ENCODE peak calls at places on chromosomes 11 and 22, in ten cellular contexts. M is GF-D8, P is smooth muscle cell of the brain vasculature, E is NCI-H2171 treated with DMSO at 0.1 percent for 48 hours, N is lower leg skin, W is mucosa of gallbladder, H is hippocampal formation, V is colonic mucosa, F is activated T-cell treated with anti-CD3 and anti-CD28 coated beads for 1 hour, C is neural progenitor cell. S is an unnamed sample.

GRCh38 chr11:45450189-45450588 is 164.0 kb upstream of the SYT13 start:
- DNase-seq in M (no peak), P (no peak), E (no peak), N (no peak), W (no peak), H (no peak), V (no peak), F (no peak), C (no peak), S (no peak)

GRCh38 chr11:45801723-45802315 is 3.1 kb upstream of the SLC35C1 start:
- DNase-seq in M (no peak), P (no peak), E (no peak), N (peak; percentile 28), W (peak; percentile 63), H (no peak), V (peak; percentile 75), F (no peak), C (no peak), S (no peak)

GRCh38 chr11:63942803-63943202 is 4.0 kb downstream of the NAA40 start:
- DNase-seq in M (no peak), P (no peak), E (no peak), N (no peak), W (no peak), H (no peak), V (no peak), F (no peak), C (no peak), S (no peak)

GRCh38 chr11:67615455-67616430 is 9.0 kb downstream of the NDUFV1 start:
- DNase-seq in M (no peak), P (no peak), E (peak; percentile 63), N (no peak), W (no peak), H (no peak), V (peak; percentile 63), F (peak; percentile 26), C (peak; percentile 54), S (peak; percentile 78)

GRCh38 chr11:47768090-47768620 is 1.0 kb upstream of the FNBP4 start:
- DNase-seq in M (peak; percentile 17), P (no peak), E (peak; percentile 90), N (peak; percentile 94), W (peak; percentile 69), H (peak; percentile 40), V (peak; percentile 77), F (peak; percentile 7), C (peak; percentile 33), S (peak; percentile 28)

GRCh38 chr11:2553886-2554285 is 109.1 kb downstream of the KCNQ1 start:
- DNase-seq in M (no peak), P (no peak), E (no peak), N (no peak), W (no peak), H (no peak), V (no peak), F (no peak), C (no peak), S (no peak)

GRCh38 chr11:1546536-1547466 is 25.3 kb downstream of the DUSP8 start:
- DNase-seq in M (no peak), P (no peak), E (peak; percentile 31), N (no peak), W (no peak), H (no peak), V (peak; percentile 61), F (peak; percentile 38), C (peak; percentile 87), S (no peak)

GRCh38 chr11:69497221-69497787 is 15.8 kb downstream of the LINC01488 start:
- DNase-seq in M (no peak), P (peak; percentile 67), E (no peak), N (no peak), W (peak; percentile 86), H (peak; percentile 65), V (no peak), F (no peak), C (peak; percentile 82), S (peak; percentile 97)

GRCh38 chr22:38554281-38554680 is 15.7 kb downstream of the DMC1 start:
- DNase-seq in M (no peak), P (no peak), E (no peak), N (no peak), W (no peak), H (no peak), V (no peak), F (no peak), C (no peak), S (no peak)

GRCh38 chr11:34855021-34855753 is 61.0 kb downstream of the APIP start:
- DNase-seq in M (no peak), P (no peak), E (no peak), N (no peak), W (peak; percentile 58), H (no peak), V (peak; percentile 60), F (no peak), C (no peak), S (no peak)

GRCh38 chr11:70799386-70799785 is 401.1 kb downstream of the CTTN start:
- DNase-seq in M (no peak), P (no peak), E (no peak), N (no peak), W (no peak), H (no peak), V (no peak), F (no peak), C (no peak), S (no peak)

GRCh38 chr11:124536520-124536919 is 6.9 kb downstream of the OR8B12 start:
- DNase-seq in M (peak; percentile 74), P (peak; percentile 15), E (no peak), N (peak; percentile 87), W (peak; percentile 48), H (peak; percentile 13), V (no peak), F (no peak), C (peak; percentile 50), S (peak; percentile 66)

GRCh38 chr11:68439355-68440065 is 21.0 kb upstream of the PPP6R3 start:
- DNase-seq in M (no peak), P (no peak), E (peak; percentile 58), N (no peak), W (no peak), H (no peak), V (no peak), F (no peak), C (peak; percentile 50), S (no peak)

GRCh38 chr11:2803186-2804057 is 82.2 kb downstream of the CDKN1C start:
- DNase-seq in M (no peak), P (no peak), E (no peak), N (peak; percentile 77), W (no peak), H (no peak), V (peak; percentile 9), F (no peak), C (no peak), S (peak; percentile 24)

GRCh38 chr11:61002598-61002997 is 31.1 kb downstream of the CD6 start:
- DNase-seq in M (no peak), P (no peak), E (no peak), N (no peak), W (no peak), H (no peak), V (no peak), F (no peak), C (no peak), S (no peak)

GRCh38 chr11:124869856-124870387 is 4.7 kb downstream of the ROBO3 start:
- DNase-seq in M (no peak), P (no peak), E (no peak), N (no peak), W (no peak), H (no peak), V (no peak), F (no peak), C (no peak), S (peak; percentile 25)

GRCh38 chr11:47394322-47395224 is 13.8 kb upstream of the SLC39A13 start:
- DNase-seq in M (peak; percentile 30), P (no peak), E (no peak), N (no peak), W (peak; percentile 59), H (peak; percentile 34), V (no peak), F (peak; percentile 50), C (peak; percentile 2), S (no peak)

GRCh38 chr11:30046211-30046945 is 29.5 kb upstream of the KCNA4 start:
- DNase-seq in M (no peak), P (no peak), E (no peak), N (no peak), W (no peak), H (no peak), V (no peak), F (no peak), C (peak; percentile 57), S (no peak)

GRCh38 chr22:41683616-41684015 is 5.1 kb downstream of the SNU13 start:
- DNase-seq in M (no peak), P (no peak), E (no peak), N (no peak), W (no peak), H (no peak), V (no peak), F (no peak), C (no peak), S (no peak)

GRCh38 chr11:24239016-24239720 is 257.7 kb upstream of the LUZP2 start:
- DNase-seq in M (no peak), P (no peak), E (peak; percentile 88), N (no peak), W (no peak), H (peak; percentile 1), V (no peak), F (no peak), C (no peak), S (no peak)

GRCh38 chr22:41828516-41828915 is 4.4 kb upstream of the SREBF2 start:
- DNase-seq in M (no peak), P (no peak), E (no peak), N (no peak), W (peak; percentile 49), H (no peak), V (peak; percentile 47), F (no peak), C (no peak), S (no peak)

GRCh38 chr11:43222215-43222614 is 89.6 kb upstream of the API5 start:
- DNase-seq in M (no peak), P (no peak), E (no peak), N (no peak), W (no peak), H (no peak), V (no peak), F (no peak), C (no peak), S (no peak)

GRCh38 chr22:50486561-50487289 is at the start of gene MIOX:
- DNase-seq in M (no peak), P (no peak), E (no peak), N (no peak), W (no peak), H (no peak), V (no peak), F (no peak), C (no peak), S (no peak)

GRCh38 chr11:95659088-95659487 is 130.5 kb downstream of the FAM76B start:
- DNase-seq in M (no peak), P (no peak), E (no peak), N (no peak), W (no peak), H (no peak), V (no peak), F (no peak), C (no peak), S (no peak)

GRCh38 chr22:37018815-37019308 is 385 bp downstream of the TST start:
- DNase-seq in M (no peak), P (no peak), E (peak; percentile 47), N (peak; percentile 93), W (no peak), H (peak; percentile 65), V (peak; percentile 89), F (no peak), C (peak; percentile 72), S (peak; percentile 65)

GRCh38 chr22:33476206-33476605 is 418.0 kb upstream of the SYN3 start:
- DNase-seq in M (no peak), P (no peak), E (no peak), N (no peak), W (peak; percentile 22), H (no peak), V (no peak), F (no peak), C (no peak), S (peak; percentile 59)

GRCh38 chr11:45252877-45253276 is 33.3 kb downstream of the SYT13 start:
- DNase-seq in M (no peak), P (no peak), E (no peak), N (no peak), W (no peak), H (no peak), V (no peak), F (no peak), C (no peak), S (no peak)

GRCh38 chr11:114820621-114821020 is 142.3 kb downstream of the NXPE2 start:
- DNase-seq in M (no peak), P (no peak), E (peak; percentile 21), N (no peak), W (no peak), H (no peak), V (no peak), F (no peak), C (no peak), S (no peak)

S was measured in Caco-2.